ENCODE peak calls at places on chromosome 9, in six cellular contexts. One of them, this sample, is unnamed.

GRCh38 chr9:121499427-121500164 is at the start of gene GGTA1:
- DNase-seq in CD4-positive, alpha-beta T cell: no peak
- DNase-seq in transverse colon: peak
- DNase-seq in CD8-positive, alpha-beta memory T cell: no peak
- DNase-seq in neural progenitor cell: peak
- DNase-seq in RWPE1: peak
- DNase-seq in this sample: no peak

GRCh38 chr9:135104761-135105160 is 17.3 kb downstream of the OLFM1 start:
- DNase-seq in CD4-positive, alpha-beta T cell: no peak
- DNase-seq in RWPE1: no peak
- DNase-seq in CD8-positive, alpha-beta memory T cell: no peak
- DNase-seq in transverse colon: no peak
- DNase-seq in neural progenitor cell: no peak
- DNase-seq in this sample: no peak

GRCh38 chr9:75152416-75152815 is 64.1 kb downstream of the OSTF1 start:
- DNase-seq in RWPE1: no peak
- DNase-seq in transverse colon: no peak
- DNase-seq in CD4-positive, alpha-beta T cell: peak
- DNase-seq in neural progenitor cell: no peak
- DNase-seq in CD8-positive, alpha-beta memory T cell: peak
- DNase-seq in this sample: no peak

GRCh38 chr9:126440938-126441337 is 114.3 kb downstream of the MVB12B start:
- DNase-seq in CD4-positive, alpha-beta T cell: no peak
- DNase-seq in RWPE1: no peak
- DNase-seq in CD8-positive, alpha-beta memory T cell: no peak
- DNase-seq in transverse colon: no peak
- DNase-seq in neural progenitor cell: peak
- DNase-seq in this sample: no peak

GRCh38 chr9:33172735-33173238 is 5.7 kb upstream of the B4GALT1 start:
- DNase-seq in CD8-positive, alpha-beta memory T cell: no peak
- DNase-seq in RWPE1: no peak
- DNase-seq in CD4-positive, alpha-beta T cell: no peak
- DNase-seq in transverse colon: no peak
- DNase-seq in neural progenitor cell: no peak
- DNase-seq in this sample: no peak

GRCh38 chr9:105502276-105502675 is 54.4 kb downstream of the FSD1L start:
- DNase-seq in transverse colon: no peak
- DNase-seq in RWPE1: no peak
- DNase-seq in CD8-positive, alpha-beta memory T cell: no peak
- DNase-seq in CD4-positive, alpha-beta T cell: no peak
- DNase-seq in neural progenitor cell: no peak
- DNase-seq in this sample: no peak

GRCh38 chr9:130480673-130481072 is 35.9 kb downstream of the ASS1 start:
- DNase-seq in CD8-positive, alpha-beta memory T cell: no peak
- DNase-seq in RWPE1: no peak
- DNase-seq in transverse colon: no peak
- DNase-seq in CD4-positive, alpha-beta T cell: no peak
- DNase-seq in neural progenitor cell: peak
- DNase-seq in this sample: peak

GRCh38 chr9:80134487-80134886 is 562.7 kb downstream of the TLE4 start:
- DNase-seq in neural progenitor cell: no peak
- DNase-seq in RWPE1: no peak
- DNase-seq in CD4-positive, alpha-beta T cell: no peak
- DNase-seq in transverse colon: peak
- DNase-seq in CD8-positive, alpha-beta memory T cell: no peak
- DNase-seq in this sample: no peak

GRCh38 chr9:93859431-93860215 is 95.5 kb downstream of the BARX1 start:
- DNase-seq in CD4-positive, alpha-beta T cell: no peak
- DNase-seq in RWPE1: no peak
- DNase-seq in transverse colon: no peak
- DNase-seq in neural progenitor cell: peak
- DNase-seq in CD8-positive, alpha-beta memory T cell: no peak
- DNase-seq in this sample: no peak

GRCh38 chr9:85038061-85038460 is 368.5 kb downstream of the NTRK2 start:
- DNase-seq in transverse colon: no peak
- DNase-seq in CD4-positive, alpha-beta T cell: no peak
- DNase-seq in RWPE1: no peak
- DNase-seq in CD8-positive, alpha-beta memory T cell: no peak
- DNase-seq in neural progenitor cell: no peak
- DNase-seq in this sample: no peak

GRCh38 chr9:78871086-78871451 is 574.1 kb downstream of the PSAT1 start:
- DNase-seq in CD8-positive, alpha-beta memory T cell: no peak
- DNase-seq in neural progenitor cell: no peak
- DNase-seq in RWPE1: no peak
- DNase-seq in CD4-positive, alpha-beta T cell: no peak
- DNase-seq in transverse colon: no peak
- DNase-seq in this sample: no peak

GRCh38 chr9:138075961-138076649 is 198.5 kb downstream of the CACNA1B start:
- DNase-seq in transverse colon: no peak
- DNase-seq in CD8-positive, alpha-beta memory T cell: no peak
- DNase-seq in CD4-positive, alpha-beta T cell: no peak
- DNase-seq in RWPE1: no peak
- DNase-seq in neural progenitor cell: no peak
- DNase-seq in this sample: no peak

GRCh38 chr9:32300373-32300772 is 84.1 kb upstream of the ACO1 start:
- DNase-seq in CD8-positive, alpha-beta memory T cell: no peak
- DNase-seq in RWPE1: no peak
- DNase-seq in neural progenitor cell: no peak
- DNase-seq in transverse colon: no peak
- DNase-seq in CD4-positive, alpha-beta T cell: no peak
- DNase-seq in this sample: no peak

GRCh38 chr9:76884823-76885222 is 21.1 kb downstream of the PRUNE2 start:
- DNase-seq in CD8-positive, alpha-beta memory T cell: no peak
- DNase-seq in neural progenitor cell: no peak
- DNase-seq in RWPE1: no peak
- DNase-seq in transverse colon: peak
- DNase-seq in CD4-positive, alpha-beta T cell: no peak
- DNase-seq in this sample: no peak

GRCh38 chr9:76887951-76888350 is 18.0 kb downstream of the PRUNE2 start:
- DNase-seq in RWPE1: no peak
- DNase-seq in CD8-positive, alpha-beta memory T cell: no peak
- DNase-seq in transverse colon: no peak
- DNase-seq in neural progenitor cell: no peak
- DNase-seq in CD4-positive, alpha-beta T cell: no peak
- DNase-seq in this sample: no peak

GRCh38 chr9:76887003-76887821 is 18.7 kb downstream of the PRUNE2 start:
- DNase-seq in RWPE1: no peak
- DNase-seq in transverse colon: peak
- DNase-seq in CD8-positive, alpha-beta memory T cell: no peak
- DNase-seq in CD4-positive, alpha-beta T cell: no peak
- DNase-seq in neural progenitor cell: no peak
- DNase-seq in this sample: no peak

GRCh38 chr9:76883341-76883740 is 22.6 kb downstream of the PRUNE2 start:
- DNase-seq in CD8-positive, alpha-beta memory T cell: no peak
- DNase-seq in transverse colon: no peak
- DNase-seq in RWPE1: no peak
- DNase-seq in CD4-positive, alpha-beta T cell: no peak
- DNase-seq in neural progenitor cell: no peak
- DNase-seq in this sample: no peak

GRCh38 chr9:76886318-76886717 is 19.6 kb downstream of the PRUNE2 start:
- DNase-seq in RWPE1: no peak
- DNase-seq in CD4-positive, alpha-beta T cell: no peak
- DNase-seq in CD8-positive, alpha-beta memory T cell: no peak
- DNase-seq in neural progenitor cell: no peak
- DNase-seq in transverse colon: no peak
- DNase-seq in this sample: no peak
- H3K27ac ChIP-seq in RWPE1: no peak
- H3K27ac ChIP-seq in CD4-positive, alpha-beta T cell: no peak
- H3K27ac ChIP-seq in CD8-positive, alpha-beta memory T cell: no peak
- H3K27ac ChIP-seq in neural progenitor cell: no peak
- H3K27ac ChIP-seq in transverse colon: peak
- H3K27ac ChIP-seq in this sample: no peak

DNA sequence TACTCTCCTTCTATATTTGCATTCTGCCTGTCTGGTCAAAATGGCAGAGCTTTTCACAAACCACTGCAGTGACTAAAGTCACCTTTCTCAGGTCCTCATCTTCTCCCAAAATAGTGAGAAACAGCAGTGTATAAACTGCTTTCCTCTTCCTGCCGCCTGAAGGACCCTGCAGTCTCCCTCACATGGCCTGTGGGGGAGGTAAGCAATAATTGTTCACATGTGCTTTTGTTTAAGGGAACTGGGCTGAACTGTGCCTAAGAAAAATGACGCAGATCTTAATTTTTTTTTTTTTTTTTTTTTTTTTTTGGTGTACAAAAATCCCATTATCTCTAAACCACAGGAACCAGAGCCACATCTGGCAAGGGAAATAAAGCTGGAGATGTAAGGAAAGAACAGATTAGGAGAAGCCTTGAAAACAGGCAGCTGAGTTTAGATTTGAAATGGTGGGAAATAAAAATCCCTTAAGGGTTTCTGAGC is 131.7 kb upstream of the VLDLR start:
- DNase-seq in CD4-positive, alpha-beta T cell: no peak
- DNase-seq in neural progenitor cell: peak
- DNase-seq in transverse colon: no peak
- DNase-seq in RWPE1: no peak
- DNase-seq in CD8-positive, alpha-beta memory T cell: no peak
- DNase-seq in this sample: no peak
- H3K27ac ChIP-seq in CD4-positive, alpha-beta T cell: no peak
- H3K27ac ChIP-seq in neural progenitor cell: no peak
- H3K27ac ChIP-seq in transverse colon: no peak
- H3K27ac ChIP-seq in RWPE1: no peak
- H3K27ac ChIP-seq in CD8-positive, alpha-beta memory T cell: no peak
- H3K27ac ChIP-seq in this sample: no peak

DNA sequence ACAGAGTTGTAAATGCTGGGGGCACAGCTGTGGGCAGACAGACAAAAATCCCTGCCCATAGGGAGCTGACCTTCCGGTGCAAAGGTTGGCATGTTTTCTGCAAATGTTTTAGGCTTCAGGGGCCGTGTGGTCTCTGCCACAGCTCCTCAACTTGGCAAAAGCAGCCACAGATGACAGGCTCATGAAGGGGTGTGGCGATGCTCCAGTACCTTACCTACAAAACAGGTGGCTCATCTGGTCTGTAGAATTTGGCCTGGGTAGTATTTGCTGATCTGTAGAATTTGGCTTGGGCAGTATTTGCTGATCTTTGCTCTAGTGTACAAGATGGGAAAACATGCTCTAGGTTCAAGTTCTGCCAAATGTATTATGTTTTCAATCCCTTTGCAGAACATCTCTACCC is 283.9 kb downstream of the GADD45G start:
- DNase-seq in CD4-positive, alpha-beta T cell: no peak
- DNase-seq in transverse colon: no peak
- DNase-seq in neural progenitor cell: no peak
- DNase-seq in RWPE1: no peak
- DNase-seq in CD8-positive, alpha-beta memory T cell: no peak
- DNase-seq in this sample: no peak
- H3K27ac ChIP-seq in CD4-positive, alpha-beta T cell: no peak
- H3K27ac ChIP-seq in transverse colon: no peak
- H3K27ac ChIP-seq in neural progenitor cell: no peak
- H3K27ac ChIP-seq in RWPE1: no peak
- H3K27ac ChIP-seq in CD8-positive, alpha-beta memory T cell: no peak
- H3K27ac ChIP-seq in this sample: no peak

GRCh38 chr9:70429899-70430298 is 15.4 kb upstream of the KLF9 start:
- DNase-seq in RWPE1: no peak
- DNase-seq in CD8-positive, alpha-beta memory T cell: no peak
- DNase-seq in neural progenitor cell: no peak
- DNase-seq in transverse colon: no peak
- DNase-seq in CD4-positive, alpha-beta T cell: no peak
- DNase-seq in this sample: no peak

GRCh38 chr9:70428781-70429180 is 14.3 kb upstream of the KLF9 start:
- DNase-seq in CD8-positive, alpha-beta memory T cell: no peak
- DNase-seq in RWPE1: no peak
- DNase-seq in transverse colon: no peak
- DNase-seq in neural progenitor cell: no peak
- DNase-seq in CD4-positive, alpha-beta T cell: no peak
- DNase-seq in this sample: no peak

GRCh38 chr9:70422371-70423043 is 8.1 kb upstream of the KLF9 start:
- DNase-seq in CD4-positive, alpha-beta T cell: no peak
- DNase-seq in neural progenitor cell: no peak
- DNase-seq in RWPE1: no peak
- DNase-seq in CD8-positive, alpha-beta memory T cell: peak
- DNase-seq in transverse colon: no peak
- DNase-seq in this sample: no peak

GRCh38 chr9:70425192-70425591 is 10.7 kb upstream of the KLF9 start:
- DNase-seq in CD4-positive, alpha-beta T cell: no peak
- DNase-seq in CD8-positive, alpha-beta memory T cell: no peak
- DNase-seq in transverse colon: no peak
- DNase-seq in neural progenitor cell: no peak
- DNase-seq in RWPE1: no peak
- DNase-seq in this sample: no peak

DNA sequence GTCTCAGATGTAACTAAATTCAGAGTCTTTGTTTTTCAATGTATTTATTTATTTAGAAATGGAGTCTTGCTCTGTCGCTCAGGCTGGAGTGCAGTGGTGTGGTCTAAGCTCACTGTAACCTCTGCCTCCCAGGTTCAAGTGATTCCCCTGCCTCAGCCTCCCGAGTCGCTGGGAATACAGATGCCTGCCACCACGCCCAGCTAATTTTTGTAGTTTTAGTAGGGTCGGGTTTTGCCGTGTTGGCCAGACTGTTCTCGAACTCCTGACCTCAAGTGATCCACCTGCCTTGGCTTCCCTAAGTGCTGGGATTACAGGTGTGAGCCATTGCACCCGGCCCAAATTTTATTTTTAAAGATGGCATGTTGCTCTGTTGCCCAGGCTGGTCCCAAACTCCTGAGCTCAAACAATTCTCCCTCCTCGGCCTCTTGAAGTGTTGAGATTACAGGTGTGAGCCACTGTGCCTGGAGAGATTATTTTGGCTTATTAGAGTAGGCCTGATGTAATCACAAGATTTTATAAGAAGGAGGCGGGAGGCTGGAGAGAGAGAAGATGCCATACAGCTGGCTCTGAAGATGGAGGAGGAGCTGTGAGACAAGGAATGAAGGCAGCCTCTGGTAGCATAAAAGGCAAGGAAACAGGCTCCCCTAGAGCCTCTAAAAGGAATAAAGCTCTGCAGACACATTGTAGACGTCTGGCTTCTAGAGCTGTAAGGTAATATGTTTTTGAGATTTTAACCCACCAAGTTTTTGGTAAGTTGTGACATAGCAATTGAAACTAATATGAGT is 12.9 kb upstream of the KLF9 start:
- DNase-seq in CD8-positive, alpha-beta memory T cell: no peak
- DNase-seq in neural progenitor cell: peak
- DNase-seq in RWPE1: no peak
- DNase-seq in CD4-positive, alpha-beta T cell: no peak
- DNase-seq in transverse colon: no peak
- DNase-seq in this sample: no peak
- H3K27ac ChIP-seq in CD8-positive, alpha-beta memory T cell: no peak
- H3K27ac ChIP-seq in neural progenitor cell: no peak
- H3K27ac ChIP-seq in RWPE1: no peak
- H3K27ac ChIP-seq in CD4-positive, alpha-beta T cell: no peak
- H3K27ac ChIP-seq in transverse colon: peak
- H3K27ac ChIP-seq in this sample: no peak

DNA sequence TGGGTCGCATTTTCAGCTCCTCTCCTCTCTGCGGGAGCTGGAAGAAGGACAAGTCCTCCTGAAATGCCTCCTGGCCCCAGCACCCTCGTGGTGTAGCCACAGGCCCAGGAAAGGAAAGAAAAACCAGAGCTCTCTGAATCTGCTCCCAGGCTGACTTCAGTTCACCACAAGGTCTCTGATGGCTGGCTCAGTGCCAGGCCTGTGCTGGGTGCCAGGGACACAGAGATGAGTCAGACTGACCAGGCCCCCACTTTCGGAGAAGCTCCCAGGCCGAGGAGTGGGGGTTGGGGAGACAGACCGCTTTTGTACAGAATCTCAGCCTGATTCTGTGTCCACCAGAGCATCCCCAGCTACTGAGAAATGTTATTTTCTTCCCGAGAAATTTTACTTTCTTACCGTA is 12.1 kb downstream of the GLIPR2 start:
- DNase-seq in transverse colon: peak
- DNase-seq in CD4-positive, alpha-beta T cell: peak
- DNase-seq in neural progenitor cell: no peak
- DNase-seq in RWPE1: peak
- DNase-seq in CD8-positive, alpha-beta memory T cell: peak
- DNase-seq in this sample: peak
- H3K27ac ChIP-seq in transverse colon: peak
- H3K27ac ChIP-seq in CD4-positive, alpha-beta T cell: peak
- H3K27ac ChIP-seq in neural progenitor cell: no peak
- H3K27ac ChIP-seq in RWPE1: peak
- H3K27ac ChIP-seq in CD8-positive, alpha-beta memory T cell: no peak
- H3K27ac ChIP-seq in this sample: peak

GRCh38 chr9:95459867-95460626 is 56.7 kb downstream of the PTCH1 start:
- DNase-seq in CD8-positive, alpha-beta memory T cell: no peak
- DNase-seq in CD4-positive, alpha-beta T cell: no peak
- DNase-seq in neural progenitor cell: no peak
- DNase-seq in transverse colon: no peak
- DNase-seq in RWPE1: no peak
- DNase-seq in this sample: no peak
- H3K27ac ChIP-seq in CD8-positive, alpha-beta memory T cell: no peak
- H3K27ac ChIP-seq in CD4-positive, alpha-beta T cell: no peak
- H3K27ac ChIP-seq in neural progenitor cell: no peak
- H3K27ac ChIP-seq in transverse colon: peak
- H3K27ac ChIP-seq in RWPE1: no peak
- H3K27ac ChIP-seq in this sample: peak